ENCODE peak calls at places on chromosome 17, in seven cellular contexts. O, Q, J, H, A, L and T are unnamed samples.

GRCh38 chr17:67150826-67151225 is 94.2 kb downstream of the HELZ start:
- DNase-seq in A (no peak), Q (no peak), L (no peak), J (no peak), O (no peak), H (no peak), T (no peak)

GRCh38 chr17:81983011-81983638 is 5.7 kb downstream of the ASPSCR1 start:
- DNase-seq in L (no peak), Q (no peak), O (no peak), J (no peak), H (no peak), A (no peak), T (no peak)

GRCh38 chr17:74736423-74737298 is at the start of gene RAB37:
- DNase-seq in J (no peak), O (no peak), Q (no peak), A (peak; percentile 36), H (peak; percentile 88), L (no peak), T (no peak)

GRCh38 chr17:79478051-79478461 is 132.8 kb downstream of the RBFOX3 start:
- DNase-seq in H (no peak), Q (no peak), O (no peak), J (no peak), A (no peak), L (no peak), T (no peak)

GRCh38 chr17:65092262-65092661 is 35.7 kb upstream of the GNA13 start:
- DNase-seq in J (no peak), H (no peak), O (no peak), A (no peak), L (no peak), Q (peak; percentile 30), T (no peak)

GRCh38 chr17:10614536-10615155 is 42.5 kb downstream of the MYH3 start:
- DNase-seq in Q (peak; percentile 55), O (no peak), H (peak; percentile 53), J (no peak), A (no peak), L (no peak), T (no peak)

GRCh38 chr17:37657202-37657601 is 14.0 kb upstream of the DDX52 start:
- DNase-seq in J (no peak), L (no peak), Q (no peak), H (no peak), A (no peak), O (no peak), T (no peak)

GRCh38 chr17:58535431-58535830 is 21.0 kb upstream of the MTMR4 start:
- DNase-seq in Q (no peak), A (no peak), J (no peak), H (no peak), L (no peak), O (no peak), T (no peak)

GRCh38 chr17:38750312-38751121 is 2.0 kb upstream of the PSMB3 start:
- DNase-seq in H (no peak), Q (peak; percentile 60), J (no peak), O (no peak), L (peak; percentile 25), A (no peak), T (no peak)

GRCh38 chr17:82458885-82459424 is 414 bp downstream of the NARF start:
- DNase-seq in Q (no peak), H (peak; percentile 66), L (peak; percentile 26), J (no peak), A (no peak), O (no peak), T (no peak)

GRCh38 chr17:61738249-61738648 is 125.1 kb downstream of the BRIP1 start:
- DNase-seq in O (no peak), J (no peak), A (no peak), Q (no peak), L (no peak), H (no peak), T (no peak)

GRCh38 chr17:34081269-34081668 is 173.8 kb upstream of the CCL2 start:
- DNase-seq in H (peak; percentile 65), O (no peak), Q (no peak), L (no peak), A (no peak), J (no peak), T (no peak)

GRCh38 chr17:29589524-29590260 is at the start of gene GIT1:
- DNase-seq in J (peak; percentile 52), O (no peak), Q (peak; percentile 88), A (peak; percentile 82), L (peak; percentile 77), H (peak; percentile 99), T (peak; percentile 82)

GRCh38 chr17:81462506-81463125 is 50.0 kb downstream of the ACTG1 start:
- DNase-seq in A (no peak), L (no peak), Q (no peak), O (no peak), H (no peak), J (no peak), T (no peak)

GRCh38 chr17:40450175-40450574 is 6.9 kb downstream of the IGFBP4 start:
- DNase-seq in Q (peak; percentile 65), H (peak; percentile 71), A (no peak), L (no peak), O (no peak), J (no peak), T (no peak)

GRCh38 chr17:31508310-31509094 is 117.0 kb downstream of the RAB11FIP4 start:
- DNase-seq in A (peak; percentile 23), O (no peak), H (no peak), L (no peak), Q (no peak), J (no peak), T (no peak)

GRCh38 chr17:80539022-80539421 is 5.6 kb upstream of the RPTOR start:
- DNase-seq in A (no peak), H (no peak), Q (no peak), J (no peak), L (no peak), O (no peak), T (no peak)

GRCh38 chr17:40551091-40551873 is 14.0 kb downstream of the CCR7 start:
- DNase-seq in Q (peak; percentile 78), H (peak; percentile 26), A (no peak), O (no peak), J (no peak), L (no peak), T (no peak)

GRCh38 chr17:50841277-50841948 is 6.0 kb downstream of the WFIKKN2 start:
- DNase-seq in O (no peak), Q (no peak), L (no peak), A (no peak), H (peak; percentile 42), J (no peak), T (no peak)

GRCh38 chr17:75785016-75785769 is 587 bp downstream of the UNK start:
- DNase-seq in J (peak; percentile 98), O (no peak), L (peak; percentile 89), H (peak; percentile 95), A (peak; percentile 84), Q (peak; percentile 93), T (peak; percentile 92)

GRCh38 chr17:67245694-67246397 is 850 bp upstream of the HELZ start:
- DNase-seq in A (peak; percentile 40), H (peak; percentile 88), Q (peak; percentile 44), J (no peak), L (no peak), O (no peak), T (no peak)

GRCh38 chr17:4232168-4232813 is 31.5 kb downstream of the ANKFY1 start:
- DNase-seq in O (no peak), A (no peak), H (no peak), L (no peak), J (no peak), Q (peak; percentile 82), T (no peak)

GRCh38 chr17:60106377-60107059 is 27.8 kb upstream of the HEATR6 start:
- DNase-seq in O (no peak), H (no peak), A (no peak), J (no peak), Q (no peak), L (no peak), T (no peak)

GRCh38 chr17:7836596-7837374 is 2.8 kb downstream of the KDM6B start:
- DNase-seq in O (no peak), A (peak; percentile 45), L (peak; percentile 90), Q (peak; percentile 92), H (peak; percentile 64), J (no peak), T (peak; percentile 47)